ENCODE peak calls at places on chromosomes 2 and 18, in ten cellular contexts. K, Q, M, S, Z, O, V, H, U and I are unnamed samples.

GRCh38 chr2:217060951-217061547 is 201.2 kb upstream of the TNP1 start:
- DNase-seq in O (no peak), K (no peak), Z (no peak), U (no peak), V (no peak), Q (no peak), S (no peak), H (no peak), M (no peak), I (no peak)

GRCh38 chr2:203453858-203454451 is 81.1 kb downstream of the RAPH1 start:
- DNase-seq in M (no peak), U (no peak), O (no peak), Z (no peak), Q (peak; percentile 48), K (no peak), H (no peak), V (peak; percentile 78), S (peak; percentile 30), I (peak; percentile 56)

GRCh38 chr18:12921178-12921577 is 26.6 kb upstream of the SEH1L start:
- DNase-seq in Z (no peak), V (no peak), H (no peak), U (no peak), M (peak; percentile 13), Q (no peak), O (no peak), S (no peak), K (no peak), I (no peak)

GRCh38 chr2:30229596-30229995 is 1.7 kb upstream of the LBH start:
- DNase-seq in H (no peak), Q (no peak), U (no peak), Z (no peak), V (no peak), M (no peak), K (no peak), O (no peak), S (no peak), I (no peak)

GRCh38 chr2:46632349-46632748 is 153.0 kb downstream of the TMEM247 start:
- DNase-seq in Z (peak; percentile 60), S (peak; percentile 28), O (no peak), M (no peak), K (no peak), H (no peak), Q (peak; percentile 59), U (no peak), V (peak; percentile 77), I (peak; percentile 30)

GRCh38 chr2:127762846-127763245 is 48.1 kb downstream of the WDR33 start:
- DNase-seq in V (no peak), K (no peak), O (no peak), U (no peak), H (no peak), Z (peak; percentile 28), S (no peak), M (no peak), Q (peak; percentile 88), I (no peak)

GRCh38 chr2:27766287-27766661 is 5.2 kb upstream of the MRPL33 start:
- DNase-seq in V (no peak), U (no peak), K (no peak), H (no peak), Z (no peak), Q (no peak), S (no peak), O (no peak), M (no peak), I (no peak)

GRCh38 chr2:143558665-143559064 is 429.4 kb downstream of the ARHGAP15 start:
- DNase-seq in H (no peak), O (no peak), K (no peak), M (no peak), Q (peak; percentile 68), S (no peak), V (peak; percentile 86), Z (no peak), U (no peak), I (no peak)

GRCh38 chr2:46338674-46339073 is 41.5 kb downstream of the EPAS1 start:
- DNase-seq in U (no peak), S (no peak), O (no peak), V (no peak), Z (no peak), H (no peak), M (no peak), K (no peak), Q (no peak), I (no peak)

GRCh38 chr2:29587791-29588190 is 333.6 kb downstream of the ALK start:
- DNase-seq in Z (no peak), V (no peak), S (no peak), U (no peak), O (no peak), Q (peak; percentile 10), M (no peak), H (no peak), K (no peak), I (no peak)

GRCh38 chr2:205650450-205650849 is 31.9 kb upstream of the NRP2 start:
- DNase-seq in Q (peak; percentile 72), Z (peak; percentile 55), S (peak; percentile 66), V (peak; percentile 71), M (no peak), O (peak; percentile 41), H (no peak), U (no peak), K (no peak), I (peak; percentile 68)

GRCh38 chr18:55879331-55879730 is 291.3 kb upstream of the TCF4 start:
- DNase-seq in Z (no peak), U (no peak), M (no peak), V (no peak), O (no peak), K (no peak), H (no peak), S (no peak), Q (peak; percentile 77), I (no peak)

GRCh38 chr18:55884498-55884897 is 296.5 kb upstream of the TCF4 start:
- DNase-seq in S (no peak), O (no peak), H (no peak), V (no peak), K (no peak), Z (no peak), Q (no peak), U (no peak), M (no peak), I (no peak)

GRCh38 chr18:55878224-55878623 is 290.2 kb upstream of the TCF4 start:
- DNase-seq in S (no peak), U (no peak), V (peak; percentile 29), M (no peak), K (no peak), Z (no peak), H (no peak), O (no peak), Q (peak; percentile 75), I (no peak)

GRCh38 chr18:55877321-55877720 is 289.3 kb upstream of the TCF4 start:
- DNase-seq in M (no peak), S (no peak), U (no peak), V (no peak), K (no peak), Q (peak; percentile 41), Z (no peak), H (no peak), O (no peak), I (no peak)

GRCh38 chr18:55880617-55881016 is 292.6 kb upstream of the TCF4 start:
- DNase-seq in V (no peak), K (no peak), M (no peak), S (no peak), Z (no peak), O (no peak), Q (no peak), U (no peak), H (no peak), I (no peak)
- H3K4me1 ChIP-seq in V (peaks cover 6% of the 10 kb centered on the region), K (no peaks in the 10 kb centered on the region), M (no peaks in the 10 kb centered on the region), S (peaks cover 44% of the 10 kb centered on the region), Z (no peaks in the 10 kb centered on the region), O (peaks cover 4% of the 10 kb centered on the region), Q (no peaks in the 10 kb centered on the region), U (no peaks in the 10 kb centered on the region), H (peaks cover 2% of the 10 kb centered on the region), I (no peaks in the 10 kb centered on the region)

GRCh38 chr2:218871345-218872302 is 9.0 kb upstream of the WNT10A start:
- DNase-seq in Z (no peak), U (no peak), K (no peak), V (no peak), Q (no peak), H (no peak), O (no peak), S (no peak), M (no peak), I (no peak)
- H3K27me3 ChIP-seq in Z (no peaks in the 10 kb centered on the region), U (peaks cover 13% of the 10 kb centered on the region), K (peaks cover 26% of the 10 kb centered on the region), V (peaks cover 100% of the 10 kb centered on the region), Q (peaks cover 54% of the 10 kb centered on the region), H (peaks cover 59% of the 10 kb centered on the region), O (peaks cover 72% of the 10 kb centered on the region), S (peaks cover 100% of the 10 kb centered on the region), M (peaks cover 16% of the 10 kb centered on the region), I (peaks cover 35% of the 10 kb centered on the region)

GRCh38 chr2:111694690-111695089 is 189.3 kb downstream of the ANAPC1 start:
- DNase-seq in Q (peak; percentile 100), K (no peak), S (no peak), O (peak; percentile 44), V (peak; percentile 98), H (no peak), M (no peak), Z (peak; percentile 47), U (no peak), I (no peak)
- H3K4me3 ChIP-seq in Q (no peak overlapping the region), K (no peak overlapping the region), S (no peak overlapping the region), O (no peak overlapping the region), V (no peak overlapping the region), H (no peak overlapping the region), M (no peak overlapping the region), Z (no peak overlapping the region), U (no peak overlapping the region), I (no peak overlapping the region)

GRCh38 chr2:196275646-196276352 is 104.4 kb upstream of the STK17B start:
- DNase-seq in U (no peak), V (no peak), H (no peak), Q (no peak), Z (peak; percentile 48), O (no peak), M (no peak), K (no peak), S (no peak), I (no peak)

GRCh38 chr2:196274387-196274809 is 103.0 kb upstream of the STK17B start:
- DNase-seq in Q (peak; percentile 61), U (no peak), S (no peak), K (no peak), V (peak; percentile 44), O (no peak), H (no peak), Z (no peak), M (no peak), I (no peak)

GRCh38 chr2:196268022-196268421 is 96.6 kb upstream of the STK17B start:
- DNase-seq in S (no peak), U (no peak), Q (no peak), K (no peak), M (no peak), O (no peak), V (no peak), Z (no peak), H (no peak), I (no peak)

GRCh38 chr2:196268538-196269338 is 97.4 kb upstream of the STK17B start:
- DNase-seq in S (no peak), Q (no peak), V (no peak), O (no peak), M (no peak), H (no peak), Z (peak; percentile 79), U (no peak), K (no peak), I (no peak)

DNA sequence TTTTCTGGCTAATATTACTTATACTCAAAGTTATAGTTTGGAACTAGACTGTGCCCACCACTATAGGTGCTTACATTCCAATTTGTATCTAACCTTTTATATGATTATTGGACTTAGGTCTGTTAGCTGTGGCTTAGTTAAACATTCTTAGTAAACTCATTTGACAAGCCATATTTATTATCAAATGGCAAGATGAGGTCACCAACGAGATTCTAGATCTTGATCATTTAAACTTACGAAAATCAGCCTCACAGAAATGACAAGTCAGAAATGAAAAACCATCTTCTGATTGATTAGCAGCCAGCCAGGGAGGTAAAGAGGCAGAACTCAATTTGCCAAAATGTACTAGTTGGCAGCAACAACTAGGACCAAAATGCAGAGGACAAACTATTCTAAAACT is 100.4 kb upstream of the STK17B start:
- DNase-seq in S (no peak), M (no peak), V (no peak), H (no peak), K (no peak), Z (no peak), U (no peak), O (no peak), Q (no peak), I (no peak)
- H3K4me1 ChIP-seq in S (no peaks in the 10 kb centered on the region), M (peaks cover 70% of the 10 kb centered on the region), V (peaks cover 7% of the 10 kb centered on the region), H (peaks cover 67% of the 10 kb centered on the region), K (peaks cover 6% of the 10 kb centered on the region), Z (peaks cover 43% of the 10 kb centered on the region), U (peaks cover 4% of the 10 kb centered on the region), O (peaks cover 51% of the 10 kb centered on the region), Q (peaks cover 14% of the 10 kb centered on the region), I (no peaks in the 10 kb centered on the region)